ENCODE peak calls at places on chromosomes 7 and 10, in nine cellular contexts. U, W, H, O, S, J, X, A and K are unnamed samples.

GRCh38 chr10:111473361-111473760 is 396.5 kb downstream of the ADRA2A start:
- DNase-seq in W (no peak), J (no peak), H (no peak), A (no peak), X (no peak), O (no peak), S (no peak), U (no peak), K (no peak)

GRCh38 chr10:126536148-126536547 is 134.3 kb downstream of the C10orf90 start:
- DNase-seq in X (no peak), A (no peak), W (no peak), S (no peak), U (no peak), O (no peak), H (no peak), J (peak; percentile 33), K (no peak)

GRCh38 chr7:16812542-16813231 is 7.9 kb upstream of the AGR2 start:
- DNase-seq in O (no peak), X (no peak), U (no peak), J (no peak), W (no peak), A (no peak), H (no peak), S (no peak), K (no peak)

GRCh38 chr7:11714205-11714604 is 117.8 kb downstream of the THSD7A start:
- DNase-seq in X (no peak), A (no peak), W (no peak), O (no peak), U (no peak), S (peak; percentile 72), J (no peak), H (no peak), K (no peak)

GRCh38 chr7:125924037-125924436 is 994.4 kb upstream of the POT1 start:
- DNase-seq in A (no peak), U (no peak), X (no peak), H (no peak), W (no peak), O (no peak), J (no peak), S (no peak), K (no peak)

GRCh38 chr7:98628916-98629525 is 11.9 kb downstream of the NPTX2 start:
- DNase-seq in U (no peak), A (peak; percentile 13), O (no peak), X (no peak), H (no peak), S (no peak), J (no peak), W (no peak), K (no peak)

GRCh38 chr10:67788028-67788886 is 49.7 kb downstream of the DNAJC12 start:
- DNase-seq in U (peak; percentile 79), H (no peak), J (peak; percentile 95), X (peak; percentile 80), A (peak; percentile 74), O (peak; percentile 42), W (peak; percentile 84), S (peak; percentile 26), K (no peak)

GRCh38 chr10:21702633-21703111 is 168.6 kb downstream of the MLLT10 start:
- DNase-seq in A (no peak), W (no peak), U (no peak), O (no peak), H (no peak), J (no peak), X (no peak), S (no peak), K (no peak)

GRCh38 chr7:80392229-80393169 is 119.4 kb downstream of the GNAT3 start:
- DNase-seq in U (no peak), O (peak; percentile 7), J (no peak), W (no peak), A (no peak), X (no peak), S (peak; percentile 57), H (no peak), K (no peak)

GRCh38 chr7:43461349-43462024 is 121.4 kb upstream of the STK17A start:
- DNase-seq in H (no peak), A (no peak), J (no peak), X (no peak), W (no peak), S (no peak), O (no peak), U (no peak), K (no peak)
- H3K27me3 ChIP-seq in H (no peaks in the 10 kb centered on the region), A (no peaks in the 10 kb centered on the region), J (no peaks in the 10 kb centered on the region), X (peaks cover 7% of the 10 kb centered on the region), W (peaks cover 44% of the 10 kb centered on the region), S (peaks cover 2% of the 10 kb centered on the region), O (no peaks in the 10 kb centered on the region), U (no peaks in the 10 kb centered on the region), K (no peaks in the 10 kb centered on the region)

GRCh38 chr7:29871787-29872398 is 65.6 kb downstream of the WIPF3 start:
- DNase-seq in U (no peak), X (no peak), O (no peak), S (peak; percentile 57), W (no peak), A (no peak), H (no peak), J (no peak), K (no peak)

GRCh38 chr7:29865526-29865925 is 59.2 kb downstream of the WIPF3 start:
- DNase-seq in W (no peak), O (peak; percentile 18), X (no peak), J (no peak), S (peak; percentile 79), H (no peak), A (peak; percentile 42), U (no peak), K (no peak)

GRCh38 chr7:29864668-29865067 is 58.4 kb downstream of the WIPF3 start:
- DNase-seq in J (no peak), A (no peak), H (no peak), U (no peak), X (no peak), S (peak; percentile 46), O (no peak), W (no peak), K (no peak)

GRCh38 chr7:29866490-29866930 is 60.2 kb downstream of the WIPF3 start:
- DNase-seq in W (no peak), O (no peak), J (no peak), S (peak; percentile 69), A (peak; percentile 55), U (no peak), H (no peak), X (peak; percentile 30), K (no peak)
- H3K27ac ChIP-seq in W (no peak overlapping the region), O (no peak overlapping the region), J (no peak overlapping the region), S (no peak overlapping the region), A (peak overlapping the region; percentile 46), U (no peak overlapping the region), H (peak overlapping the region; percentile 59), X (no peak overlapping the region), K (no peak overlapping the region)

GRCh38 chr10:97676770-97677581 is 10.1 kb downstream of the AVPI1 start:
- DNase-seq in O (no peak), S (peak; percentile 61), X (peak; percentile 26), U (peak; percentile 53), A (peak; percentile 41), W (peak; percentile 69), H (no peak), J (peak; percentile 75), K (peak; percentile 61)
- TF ChIP-seq POLR2AphosphoS5 in O (peak; percentile 42), S (no peak), X (no peak), U (peak; percentile 13), A (no peak), W (peak; percentile 36), H (no peak), J (no peak), K (no peak)

GRCh38 chr7:154863766-154864530 is 139.0 kb downstream of the PAXIP1 start:
- DNase-seq in A (no peak), J (no peak), H (no peak), O (no peak), U (no peak), S (no peak), W (no peak), X (no peak), K (no peak)

GRCh38 chr7:154865984-154866685 is 136.8 kb downstream of the PAXIP1 start:
- DNase-seq in U (no peak), X (no peak), O (no peak), H (no peak), S (no peak), J (no peak), A (no peak), W (no peak), K (no peak)

GRCh38 chr7:154862153-154862791 is 140.7 kb downstream of the PAXIP1 start:
- DNase-seq in W (no peak), U (no peak), X (no peak), S (no peak), O (no peak), A (no peak), J (no peak), H (no peak), K (no peak)

GRCh38 chr7:154867068-154867467 is 135.9 kb downstream of the PAXIP1 start:
- DNase-seq in S (no peak), A (no peak), J (no peak), H (peak; percentile 27), X (no peak), W (no peak), O (no peak), U (no peak), K (no peak)

DNA sequence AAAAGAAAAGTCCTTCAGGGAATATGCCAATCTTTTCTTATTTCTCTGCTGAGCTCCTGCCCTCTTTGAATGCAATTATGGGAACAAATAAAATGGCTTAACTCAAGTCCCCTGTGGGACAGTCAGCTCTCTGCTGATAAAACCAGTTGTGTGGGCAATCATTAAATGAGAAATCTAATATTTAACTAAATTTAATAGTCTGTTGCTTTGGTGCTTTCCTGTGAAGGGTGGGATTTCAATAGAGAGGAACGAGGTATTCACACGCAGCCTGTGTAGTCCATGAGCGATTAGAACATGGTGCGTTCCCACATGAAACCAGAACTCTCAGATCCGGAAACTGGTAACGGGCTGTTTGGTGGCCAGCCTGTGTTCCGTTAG is 138.4 kb downstream of the PAXIP1 start:
- DNase-seq in J (no peak), A (no peak), U (no peak), H (no peak), X (no peak), W (no peak), S (no peak), O (no peak), K (no peak)
- H3K27me3 ChIP-seq in J (no peaks in the 10 kb centered on the region), A (no peaks in the 10 kb centered on the region), U (peaks cover 23% of the 10 kb centered on the region), H (peaks cover 12% of the 10 kb centered on the region), X (peaks cover 9% of the 10 kb centered on the region), W (peaks cover 89% of the 10 kb centered on the region), S (no peaks in the 10 kb centered on the region), O (peaks cover 48% of the 10 kb centered on the region), K (no peaks in the 10 kb centered on the region)

DNA sequence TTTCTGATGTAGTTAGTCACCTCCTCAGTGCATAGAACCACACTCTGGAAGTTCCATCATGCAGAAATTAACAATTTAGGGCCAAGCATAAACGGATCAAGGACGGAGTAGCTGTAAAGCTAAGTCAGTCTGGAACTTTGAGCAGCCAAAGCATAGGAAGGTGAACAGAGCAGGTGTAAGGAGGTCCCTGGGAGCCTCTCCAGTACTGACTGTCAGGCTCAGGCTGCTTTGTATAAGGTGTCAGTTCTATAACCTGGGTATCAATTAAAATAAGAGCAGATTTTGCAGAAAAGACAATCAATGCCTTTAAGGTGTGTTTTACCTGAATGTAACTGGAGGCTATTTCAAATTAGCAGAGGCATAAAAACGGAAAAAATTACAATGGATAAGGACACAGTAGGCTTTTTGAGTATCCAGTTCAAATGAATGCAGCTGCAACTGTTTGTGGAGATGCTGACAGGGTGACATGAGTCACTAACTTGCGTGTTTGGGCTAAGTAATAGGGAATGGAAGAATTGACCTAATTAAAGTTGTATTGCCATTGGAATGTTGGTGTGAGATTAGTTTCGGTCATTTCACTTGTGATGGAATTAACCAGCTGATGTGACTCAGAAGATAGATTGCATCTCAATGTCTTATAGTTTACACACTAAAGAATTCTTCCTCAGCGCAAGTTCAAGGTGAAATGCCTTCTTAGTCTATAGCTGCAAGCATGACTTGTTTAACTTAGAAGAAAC is 417.9 kb upstream of the CNTNAP2 start:
- DNase-seq in J (no peak), A (no peak), U (no peak), W (no peak), O (no peak), X (no peak), S (no peak), H (no peak), K (no peak)
- H3K27ac ChIP-seq in J (no peak overlapping the region), A (no peak overlapping the region), U (no peak overlapping the region), W (no peak overlapping the region), O (no peak overlapping the region), X (no peak overlapping the region), S (no peak overlapping the region), H (no peak overlapping the region), K (no peak overlapping the region)